ENCODE peak calls at places on chromosome 18, in four cellular contexts. X is SK-N-SH, O is T-helper 1 cell, R is activated T-cell treated with anti-CD3 and anti-CD28 coated beads for 1 hour. M is an unnamed sample.

GRCh38 chr18:23591011-23591410 is 4.7 kb upstream of the NPC1 start:
- DNase-seq in O (no peak), R (no peak), X (no peak), M (no peak)

GRCh38 chr18:12625242-12625641 is 32.7 kb downstream of the SPIRE1 start:
- DNase-seq in X (no peak), O (no peak), R (no peak), M (no peak)

GRCh38 chr18:25097119-25098114 is 254.5 kb downstream of the ZNF521 start:
- DNase-seq in R (no peak), O (no peak), X (no peak), M (no peak)

GRCh38 chr18:21242141-21243040 is at the start of gene GREB1L:
- DNase-seq in X (peak; percentile 57), R (no peak), O (no peak), M (no peak)

GRCh38 chr18:68797901-68798300 is at the start of gene CCDC102B:
- DNase-seq in X (peak; percentile 4), O (no peak), R (no peak), M (no peak)

GRCh38 chr18:41955688-41956087 is 654 bp downstream of the PIK3C3 start:
- DNase-seq in R (no peak), X (peak; percentile 15), O (no peak), M (no peak)

GRCh38 chr18:77645170-77645872 is 395.7 kb downstream of the GALR1 start:
- DNase-seq in O (no peak), X (no peak), R (no peak), M (no peak)

GRCh38 chr18:44804033-44804432 is 123.3 kb downstream of the SETBP1 start:
- DNase-seq in O (no peak), X (no peak), R (no peak), M (no peak)

GRCh38 chr18:53567935-53568574 is 656.4 kb downstream of the MBD2 start:
- DNase-seq in X (peak; percentile 39), R (no peak), O (no peak), M (no peak)

GRCh38 chr18:74368901-74369705 is 53.5 kb downstream of the C18orf63 start:
- DNase-seq in X (no peak), R (no peak), O (no peak), M (no peak)

GRCh38 chr18:55998071-55998522 is 410.1 kb upstream of the TCF4 start:
- DNase-seq in O (no peak), X (peak; percentile 51), R (no peak), M (no peak)

GRCh38 chr18:32081881-32082280 is 9.8 kb upstream of the RNF138 start:
- DNase-seq in R (no peak), X (no peak), O (no peak), M (no peak)

GRCh38 chr18:49562481-49563129 is 748 bp downstream of the LIPG start:
- DNase-seq in X (no peak), R (no peak), O (no peak), M (no peak)

M was measured in T follicular helper cell.